ENCODE peak calls at places on chromosomes 7 and 10, in eight cellular contexts. C is brain microvascular endothelial cell, E is pancreas, Y is mammary epithelial cell, J is psoas muscle, K is upper lobe of right lung, H is breast epithelium, P is BJ. D is an unnamed sample. For H3K27me3, the result is how much of the 10 kb centered on the place peaks cover.

GRCh38 chr7:128954830-128955797 is 17.4 kb downstream of the IRF5 start:
- DNase-seq in C (peak), E (no peak), Y (peak), J (no peak), K (no peak), H (no peak), P (peak), D (no peak)

GRCh38 chr10:122630526-122630925 is 69.1 kb downstream of the C10orf120 start:
- DNase-seq in C (no peak), E (no peak), Y (no peak), J (no peak), K (peak), H (no peak), P (no peak), D (no peak)

GRCh38 chr10:88952647-88953111 is at the start of gene ACTA2:
- DNase-seq in C (peak), E (no peak), Y (no peak), J (no peak), K (no peak), H (peak), P (no peak), D (no peak)

GRCh38 chr10:52855546-52856325 is 83.2 kb upstream of the MBL2 start:
- DNase-seq in C (no peak), E (no peak), Y (peak), J (no peak), K (no peak), H (no peak), P (no peak), D (no peak)

GRCh38 chr7:148700693-148701092 is 2.0 kb downstream of the CUL1 start:
- DNase-seq in C (peak), E (no peak), Y (no peak), J (no peak), K (no peak), H (no peak), P (no peak), D (no peak)

GRCh38 chr7:100540073-100540723 is 1.2 kb downstream of the AGFG2 start:
- DNase-seq in C (no peak), E (peak), Y (no peak), J (no peak), K (no peak), H (no peak), P (no peak), D (no peak)

GRCh38 chr10:103441206-103441605 is 11.0 kb downstream of the CALHM2 start:
- DNase-seq in C (peak), E (no peak), Y (no peak), J (no peak), K (no peak), H (no peak), P (no peak), D (no peak)

GRCh38 chr7:48643420-48644013 is 280.8 kb upstream of the CDC14C start:
- DNase-seq in C (no peak), E (no peak), Y (no peak), J (no peak), K (no peak), H (no peak), P (no peak), D (no peak)

GRCh38 chr7:157004050-157004838 is 6.2 kb downstream of the MNX1 start:
- DNase-seq in C (no peak), E (no peak), Y (no peak), J (no peak), K (peak), H (no peak), P (no peak), D (no peak)

GRCh38 chr10:4242561-4243035 is 457.6 kb upstream of the KLF6 start:
- DNase-seq in C (peak), E (no peak), Y (peak), J (no peak), K (no peak), H (no peak), P (peak), D (peak)

GRCh38 chr10:49280001-49280408 is 19.0 kb upstream of the C10orf71 start:
- DNase-seq in C (peak), E (no peak), Y (peak), J (no peak), K (no peak), H (no peak), P (no peak), D (no peak)

GRCh38 chr10:109934958-109935793 is 11.9 kb upstream of the XPNPEP1 start:
- DNase-seq in C (peak), E (peak), Y (peak), J (no peak), K (no peak), H (no peak), P (no peak), D (peak)

GRCh38 chr10:109203616-109204375 is 719.5 kb downstream of the XPNPEP1 start:
- DNase-seq in C (no peak), E (no peak), Y (peak), J (no peak), K (no peak), H (no peak), P (no peak), D (peak)

GRCh38 chr7:46444266-46444665 is 523.2 kb upstream of the IGFBP3 start:
- DNase-seq in C (no peak), E (no peak), Y (peak), J (no peak), K (no peak), H (no peak), P (no peak), D (no peak)

GRCh38 chr10:84008878-84009277 is 130.4 kb upstream of the GHITM start:
- DNase-seq in C (no peak), E (no peak), Y (no peak), J (no peak), K (peak), H (no peak), P (no peak), D (no peak)

GRCh38 chr7:155798673-155799439 is 13.4 kb downstream of the SHH start:
- DNase-seq in C (no peak), E (no peak), Y (no peak), J (no peak), K (peak), H (no peak), P (no peak), D (no peak)
- H3K27me3 ChIP-seq in C (under half), E (under half), Y (under half), J (under half), K (half or more), H (half or more), P (under half), D (under half)

GRCh38 chr10:69745698-69746097 is 56.0 kb upstream of the COL13A1 start:
- DNase-seq in C (no peak), E (no peak), Y (no peak), J (no peak), K (no peak), H (no peak), P (no peak), D (no peak)
- H3K4me3 ChIP-seq in C (no peak), E (no peak), Y (no peak), J (no peak), K (no peak), H (no peak), P (no peak), D (no peak)

GRCh38 chr7:1923409-1924053 is 253.5 kb downstream of the ELFN1 start:
- DNase-seq in C (no peak), E (peak), Y (no peak), J (no peak), K (no peak), H (no peak), P (no peak), D (no peak)

GRCh38 chr7:1920886-1921285 is 250.8 kb downstream of the ELFN1 start:
- DNase-seq in C (no peak), E (peak), Y (no peak), J (no peak), K (no peak), H (no peak), P (no peak), D (no peak)

GRCh38 chr7:1922071-1922869 is 252.2 kb downstream of the ELFN1 start:
- DNase-seq in C (no peak), E (no peak), Y (no peak), J (no peak), K (no peak), H (no peak), P (peak), D (no peak)

GRCh38 chr7:1924185-1924817 is 254.2 kb downstream of the ELFN1 start:
- DNase-seq in C (no peak), E (no peak), Y (no peak), J (no peak), K (no peak), H (no peak), P (no peak), D (no peak)

DNA sequence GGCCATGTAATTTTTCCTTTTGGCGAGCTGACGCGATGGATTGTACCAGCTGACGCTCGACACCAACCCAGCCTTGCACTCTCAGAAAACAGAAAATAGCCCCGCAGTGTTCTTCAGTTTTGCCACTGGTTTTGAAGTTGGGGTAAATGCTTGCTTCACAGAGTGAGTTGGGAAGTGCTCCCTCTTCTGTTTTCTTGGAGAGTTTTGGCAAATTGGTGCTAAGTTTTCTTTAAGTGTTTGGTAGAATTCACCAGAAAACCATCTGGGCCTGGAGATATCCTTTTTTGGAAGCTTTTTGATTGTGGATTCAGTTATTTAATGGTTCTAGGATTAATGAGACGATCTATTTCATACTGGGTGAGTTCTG is 252.8 kb downstream of the ELFN1 start:
- DNase-seq in C (no peak), E (no peak), Y (no peak), J (no peak), K (no peak), H (no peak), P (no peak), D (no peak)
- TF ChIP-seq CTCF in C (peak), E (no peak), Y (peak), J (no peak), K (no peak), H (no peak), P (peak), D (no peak)

GRCh38 chr10:75406158-75407065 is 4.8 kb upstream of the ZNF503 start:
- DNase-seq in C (no peak), E (no peak), Y (peak), J (no peak), K (peak), H (peak), P (no peak), D (no peak)
- H3K27me3 ChIP-seq in C (half or more), E (under half), Y (under half), J (under half), K (under half), H (under half), P (under half), D (under half)